ENCODE peak calls at places on chromosomes 13 and 19, in nine cellular contexts. K, E, V, G, P, X, C, B and A are unnamed samples.

GRCh38 chr13:76745246-76746200 is 140.7 kb downstream of the KCTD12 start:
- DNase-seq in G (no peak), E (no peak), K (no peak), C (no peak), V (no peak), P (no peak), X (no peak), B (no peak), A (no peak)

GRCh38 chr13:80235559-80236296 is 105.2 kb downstream of the SPRY2 start:
- DNase-seq in P (no peak), V (no peak), X (no peak), K (no peak), E (no peak), G (peak; percentile 29), C (no peak), B (peak; percentile 22), A (no peak)

GRCh38 chr19:33063356-33064116 is 1.2 kb downstream of the RHPN2 start:
- DNase-seq in K (no peak), V (no peak), P (no peak), G (peak; percentile 87), E (peak; percentile 57), X (no peak), C (peak; percentile 34), B (peak; percentile 17), A (no peak)

GRCh38 chr19:33301900-33302174 is 497 bp downstream of the CEBPA start:
- DNase-seq in B (no peak), P (no peak), E (no peak), K (no peak), V (no peak), G (no peak), C (no peak), X (no peak), A (no peak)

GRCh38 chr13:85693889-85694511 is 105.2 kb downstream of the SLITRK6 start:
- DNase-seq in P (no peak), K (no peak), G (no peak), B (no peak), V (no peak), E (no peak), C (no peak), X (no peak), A (no peak)

GRCh38 chr13:29435125-29435911 is 160.2 kb downstream of the SLC7A1 start:
- DNase-seq in E (peak; percentile 20), X (no peak), V (no peak), C (peak; percentile 40), K (no peak), B (peak; percentile 57), P (no peak), G (peak; percentile 3), A (no peak)

GRCh38 chr19:31138077-31138476 is 211.2 kb downstream of the TSHZ3 start:
- DNase-seq in C (no peak), P (no peak), X (no peak), V (no peak), K (no peak), G (no peak), E (no peak), B (no peak), A (no peak)

GRCh38 chr19:52992109-52993004 is 21.4 kb upstream of the ERVV-1 start:
- DNase-seq in B (peak; percentile 5), G (no peak), K (no peak), V (no peak), X (no peak), E (peak; percentile 42), C (peak; percentile 35), P (no peak), A (peak; percentile 20)

GRCh38 chr13:65461590-65461989 is 1768.5 kb downstream of the PCDH9 start:
- DNase-seq in C (no peak), E (no peak), X (no peak), V (no peak), K (no peak), B (no peak), G (no peak), P (no peak), A (no peak)

GRCh38 chr13:93254775-93255174 is 28.2 kb downstream of the GPC6 start:
- DNase-seq in V (no peak), P (peak; percentile 65), G (no peak), X (no peak), E (no peak), K (no peak), B (no peak), C (no peak), A (no peak)

GRCh38 chr19:7647156-7647555 is 10.2 kb downstream of the STXBP2 start:
- DNase-seq in P (no peak), X (no peak), C (no peak), V (no peak), G (no peak), B (no peak), E (peak; percentile 18), K (no peak), A (no peak)

DNA sequence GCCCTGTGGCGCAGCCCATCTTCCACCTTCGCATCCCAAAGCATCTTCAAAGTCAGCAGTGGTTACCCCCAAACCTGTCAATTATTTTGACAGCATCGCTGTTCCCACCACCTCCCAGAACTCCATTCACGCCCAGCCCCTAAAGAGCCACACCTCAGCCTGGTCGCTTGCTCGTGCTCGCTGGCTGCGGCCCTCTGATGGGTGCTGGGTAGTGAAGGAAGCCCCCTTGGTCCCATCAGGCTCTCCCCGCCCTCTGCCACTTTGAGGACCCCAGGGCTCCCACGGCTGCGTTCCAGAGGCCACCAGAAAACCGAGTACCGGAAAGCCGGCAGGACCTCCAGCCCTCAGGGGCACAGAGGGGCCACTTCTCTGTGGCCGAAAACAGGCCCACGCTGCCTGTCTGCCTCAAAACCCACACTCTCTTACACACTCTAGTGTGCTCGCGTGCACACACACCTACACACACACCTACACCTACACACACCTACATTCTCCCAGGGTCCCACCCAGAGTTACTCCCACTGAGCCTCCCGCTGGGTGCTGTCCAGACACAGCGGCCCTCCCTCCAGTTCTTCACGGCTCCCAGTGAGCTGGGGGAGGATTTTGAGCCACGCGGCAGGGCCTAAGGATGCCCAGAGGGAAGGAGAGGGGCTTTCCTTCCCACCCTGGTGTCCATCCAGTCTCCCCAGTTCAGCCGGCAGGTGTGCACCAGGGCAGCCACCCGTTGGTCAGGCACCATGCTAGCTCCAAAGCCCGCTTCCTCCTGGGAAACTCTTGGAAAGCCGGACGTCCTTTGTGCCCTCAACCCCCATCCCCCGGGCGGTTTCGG is 1.9 kb downstream of the VSTM2B start:
- DNase-seq in C (no peak), P (no peak), E (no peak), B (no peak), V (no peak), X (no peak), K (no peak), G (no peak), A (no peak)
- H3K27me3 ChIP-seq in C (peaks cover 98% of the 10 kb centered on the region), P (no peaks in the 10 kb centered on the region), E (peaks cover 87% of the 10 kb centered on the region), B (peaks cover 54% of the 10 kb centered on the region), V (no peaks in the 10 kb centered on the region), X (peaks cover 3% of the 10 kb centered on the region), K (no peaks in the 10 kb centered on the region), G (peaks cover 27% of the 10 kb centered on the region), A (peaks cover 4% of the 10 kb centered on the region)

GRCh38 chr13:21014666-21015170 is 46.7 kb downstream of the LATS2 start:
- DNase-seq in G (no peak), P (no peak), E (no peak), X (no peak), V (no peak), B (peak; percentile 46), K (no peak), C (peak; percentile 77), A (no peak)
- H3K27ac ChIP-seq in G (no peak overlapping the region), P (no peak overlapping the region), E (peak overlapping the region; percentile 73), X (peak overlapping the region; percentile 55), V (no peak overlapping the region), B (no peak overlapping the region), K (peak overlapping the region; percentile 44), C (peak overlapping the region; percentile 63), A (no peak overlapping the region)

DNA sequence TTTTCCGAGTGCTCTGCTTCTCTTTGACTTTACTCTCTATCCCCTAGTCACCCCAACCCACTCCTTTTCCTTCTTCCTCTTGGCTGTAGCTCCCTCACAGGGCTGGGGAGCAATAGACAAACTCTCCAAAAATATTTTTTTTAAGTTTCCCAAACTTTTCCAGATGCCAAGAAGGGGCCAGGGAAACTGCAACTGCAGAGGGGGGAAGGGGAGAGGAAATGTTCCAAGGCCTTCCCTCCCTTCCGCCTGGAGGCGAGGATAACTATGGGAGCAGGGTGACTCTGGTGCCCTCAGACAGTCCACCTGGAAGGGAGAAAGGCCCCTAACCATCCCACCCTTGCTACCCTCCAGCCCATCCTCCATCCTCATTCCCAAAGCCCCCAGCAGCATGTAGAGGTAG is 49.4 kb downstream of the LYL1 start:
- DNase-seq in K (no peak), P (no peak), X (no peak), B (no peak), E (no peak), V (no peak), C (no peak), G (no peak), A (no peak)
- H3K27me3 ChIP-seq in K (no peaks in the 10 kb centered on the region), P (no peaks in the 10 kb centered on the region), X (no peaks in the 10 kb centered on the region), B (no peaks in the 10 kb centered on the region), E (no peaks in the 10 kb centered on the region), V (no peaks in the 10 kb centered on the region), C (no peaks in the 10 kb centered on the region), G (no peaks in the 10 kb centered on the region), A (no peaks in the 10 kb centered on the region)

GRCh38 chr13:24274452-24274971 is 34.9 kb upstream of the C1QTNF9 start:
- DNase-seq in X (no peak), C (peak; percentile 82), K (no peak), V (peak; percentile 22), B (peak; percentile 41), G (no peak), P (no peak), E (no peak), A (peak; percentile 70)
- H3K27ac ChIP-seq in X (no peak overlapping the region), C (peak overlapping the region; percentile 21), K (peak overlapping the region; percentile 87), V (peak overlapping the region; percentile 37), B (no peak overlapping the region), G (no peak overlapping the region), P (peak overlapping the region; percentile 17), E (no peak overlapping the region), A (peak overlapping the region; percentile 94)

DNA sequence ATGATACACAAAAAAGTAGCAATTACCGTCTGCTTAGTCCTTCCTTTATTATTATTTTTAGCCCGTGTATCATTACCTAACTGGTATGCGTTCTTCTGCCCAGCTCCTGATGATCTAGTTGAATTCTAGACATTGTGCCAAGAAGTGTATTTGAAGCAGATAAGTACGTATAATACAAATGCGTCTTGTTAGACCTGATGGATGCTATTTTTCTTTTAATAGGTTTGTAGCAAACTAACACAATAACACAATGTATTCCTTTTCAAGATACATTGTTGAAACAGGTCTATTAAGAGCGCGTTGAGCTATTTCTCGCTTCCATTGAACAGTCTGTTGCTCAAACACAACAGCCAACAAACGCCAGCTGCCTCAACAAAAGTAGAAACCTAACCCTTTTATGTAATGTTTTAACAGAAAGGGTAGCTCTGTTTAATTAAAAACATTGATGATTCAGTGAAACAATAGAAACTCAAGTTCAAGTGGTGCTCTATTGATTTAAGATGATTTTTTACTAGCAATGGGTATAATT is 14.7 kb downstream of the ZIC2 start:
- DNase-seq in X (no peak), C (no peak), P (no peak), E (no peak), V (no peak), G (no peak), K (no peak), B (no peak), A (no peak)
- H3K27me3 ChIP-seq in X (peaks cover 7% of the 10 kb centered on the region), C (peaks cover 100% of the 10 kb centered on the region), P (peaks cover 68% of the 10 kb centered on the region), E (peaks cover 90% of the 10 kb centered on the region), V (no peaks in the 10 kb centered on the region), G (peaks cover 16% of the 10 kb centered on the region), K (peaks cover 13% of the 10 kb centered on the region), B (peaks cover 51% of the 10 kb centered on the region), A (peaks cover 39% of the 10 kb centered on the region)

GRCh38 chr19:47124937-47125668 is 5.5 kb upstream of the SAE1 start:
- DNase-seq in V (peak; percentile 42), E (peak; percentile 73), P (no peak), X (no peak), K (no peak), G (peak; percentile 83), B (no peak), C (no peak), A (peak; percentile 31)
- H3K27ac ChIP-seq in V (no peak overlapping the region), E (no peak overlapping the region), P (no peak overlapping the region), X (no peak overlapping the region), K (no peak overlapping the region), G (no peak overlapping the region), B (no peak overlapping the region), C (no peak overlapping the region), A (no peak overlapping the region)

GRCh38 chr19:3868770-3869456 is at the start of gene ZFR2:
- DNase-seq in X (no peak), K (no peak), V (peak; percentile 26), E (peak; percentile 86), C (no peak), G (no peak), P (no peak), B (no peak), A (peak; percentile 18)
- H3K27me3 ChIP-seq in X (peaks cover 5% of the 10 kb centered on the region), K (no peaks in the 10 kb centered on the region), V (peaks cover 9% of the 10 kb centered on the region), E (peaks cover 26% of the 10 kb centered on the region), C (peaks cover 66% of the 10 kb centered on the region), G (peaks cover 3% of the 10 kb centered on the region), P (peaks cover 27% of the 10 kb centered on the region), B (peaks cover 19% of the 10 kb centered on the region), A (peaks cover 7% of the 10 kb centered on the region)